ENCODE peak calls at places on chromosomes 4 and X, in ten cellular contexts. One of them, this sample, is unnamed.

GRCh38 chrX:47221756-47222155 is 3.3 kb downstream of the CDK16 start:
- DNase-seq in mucosa of descending colon: no peak
- DNase-seq in cardiac fibroblast: no peak
- DNase-seq in GM10248: no peak
- DNase-seq in GM06990: no peak
- DNase-seq in bronchial epithelial cell: no peak
- DNase-seq in body of pancreas: no peak
- DNase-seq in left ventricle myocardium inferior: no peak
- DNase-seq in tibial nerve: no peak
- DNase-seq in stomach: no peak
- DNase-seq in this sample: no peak

GRCh38 chrX:49915352-49916222 is 6.8 kb upstream of the CLCN5 start:
- DNase-seq in GM06990: no peak
- DNase-seq in bronchial epithelial cell: peak
- DNase-seq in mucosa of descending colon: no peak
- DNase-seq in stomach: peak
- DNase-seq in cardiac fibroblast: peak
- DNase-seq in GM10248: peak
- DNase-seq in tibial nerve: no peak
- DNase-seq in left ventricle myocardium inferior: no peak
- DNase-seq in body of pancreas: peak
- DNase-seq in this sample: peak

GRCh38 chrX:38563006-38563405 is 1.7 kb downstream of the TSPAN7 start:
- DNase-seq in body of pancreas: no peak
- DNase-seq in tibial nerve: no peak
- DNase-seq in stomach: no peak
- DNase-seq in GM10248: no peak
- DNase-seq in left ventricle myocardium inferior: no peak
- DNase-seq in GM06990: no peak
- DNase-seq in bronchial epithelial cell: no peak
- DNase-seq in cardiac fibroblast: no peak
- DNase-seq in mucosa of descending colon: no peak
- DNase-seq in this sample: no peak

GRCh38 chrX:44904542-44905115 is 31.6 kb downstream of the KDM6A start:
- DNase-seq in stomach: no peak
- DNase-seq in bronchial epithelial cell: no peak
- DNase-seq in body of pancreas: no peak
- DNase-seq in GM06990: no peak
- DNase-seq in mucosa of descending colon: no peak
- DNase-seq in cardiac fibroblast: no peak
- DNase-seq in GM10248: no peak
- DNase-seq in tibial nerve: no peak
- DNase-seq in left ventricle myocardium inferior: no peak
- DNase-seq in this sample: no peak

GRCh38 chr4:151614532-151614931 is 146.3 kb downstream of the GATB start:
- DNase-seq in mucosa of descending colon: no peak
- DNase-seq in body of pancreas: no peak
- DNase-seq in stomach: no peak
- DNase-seq in left ventricle myocardium inferior: no peak
- DNase-seq in bronchial epithelial cell: no peak
- DNase-seq in cardiac fibroblast: no peak
- DNase-seq in tibial nerve: no peak
- DNase-seq in GM10248: no peak
- DNase-seq in GM06990: no peak
- DNase-seq in this sample: no peak

GRCh38 chr4:54165438-54165837 is 63.7 kb upstream of the PDGFRA start:
- DNase-seq in left ventricle myocardium inferior: no peak
- DNase-seq in cardiac fibroblast: peak
- DNase-seq in bronchial epithelial cell: peak
- DNase-seq in mucosa of descending colon: no peak
- DNase-seq in stomach: no peak
- DNase-seq in tibial nerve: no peak
- DNase-seq in GM10248: no peak
- DNase-seq in GM06990: no peak
- DNase-seq in body of pancreas: no peak
- DNase-seq in this sample: no peak

GRCh38 chr4:148270600-148270999 is 171.6 kb downstream of the NR3C2 start:
- DNase-seq in left ventricle myocardium inferior: no peak
- DNase-seq in stomach: no peak
- DNase-seq in mucosa of descending colon: no peak
- DNase-seq in GM10248: no peak
- DNase-seq in tibial nerve: no peak
- DNase-seq in body of pancreas: no peak
- DNase-seq in GM06990: no peak
- DNase-seq in bronchial epithelial cell: peak
- DNase-seq in cardiac fibroblast: no peak
- DNase-seq in this sample: no peak

GRCh38 chr4:3307486-3307885 is 14.7 kb downstream of the RGS12 start:
- DNase-seq in body of pancreas: peak
- DNase-seq in cardiac fibroblast: no peak
- DNase-seq in GM10248: no peak
- DNase-seq in tibial nerve: peak
- DNase-seq in left ventricle myocardium inferior: no peak
- DNase-seq in mucosa of descending colon: no peak
- DNase-seq in GM06990: no peak
- DNase-seq in bronchial epithelial cell: no peak
- DNase-seq in stomach: no peak
- DNase-seq in this sample: no peak

GRCh38 chrX:6052111-6052745 is 176.4 kb downstream of the NLGN4X start:
- DNase-seq in cardiac fibroblast: no peak
- DNase-seq in stomach: no peak
- DNase-seq in tibial nerve: no peak
- DNase-seq in body of pancreas: no peak
- DNase-seq in left ventricle myocardium inferior: no peak
- DNase-seq in GM10248: no peak
- DNase-seq in GM06990: no peak
- DNase-seq in bronchial epithelial cell: peak
- DNase-seq in mucosa of descending colon: no peak
- DNase-seq in this sample: no peak

GRCh38 chrX:113545040-113545439 is 704.4 kb upstream of the AMOT start:
- DNase-seq in mucosa of descending colon: no peak
- DNase-seq in bronchial epithelial cell: no peak
- DNase-seq in stomach: no peak
- DNase-seq in tibial nerve: no peak
- DNase-seq in left ventricle myocardium inferior: no peak
- DNase-seq in cardiac fibroblast: no peak
- DNase-seq in GM06990: no peak
- DNase-seq in GM10248: no peak
- DNase-seq in body of pancreas: no peak
- DNase-seq in this sample: no peak

GRCh38 chr4:40722576-40723161 is 27.1 kb upstream of the NSUN7 start:
- DNase-seq in bronchial epithelial cell: peak
- DNase-seq in mucosa of descending colon: peak
- DNase-seq in left ventricle myocardium inferior: no peak
- DNase-seq in cardiac fibroblast: no peak
- DNase-seq in GM10248: peak
- DNase-seq in tibial nerve: no peak
- DNase-seq in stomach: no peak
- DNase-seq in body of pancreas: no peak
- DNase-seq in GM06990: peak
- DNase-seq in this sample: peak

GRCh38 chr4:145829629-145830395 is 108.8 kb downstream of the ZNF827 start:
- DNase-seq in mucosa of descending colon: no peak
- DNase-seq in GM06990: no peak
- DNase-seq in GM10248: peak
- DNase-seq in stomach: no peak
- DNase-seq in left ventricle myocardium inferior: no peak
- DNase-seq in bronchial epithelial cell: no peak
- DNase-seq in body of pancreas: no peak
- DNase-seq in tibial nerve: no peak
- DNase-seq in cardiac fibroblast: peak
- DNase-seq in this sample: peak

GRCh38 chrX:75337525-75337924 is 63.6 kb downstream of the UPRT start:
- DNase-seq in stomach: no peak
- DNase-seq in bronchial epithelial cell: no peak
- DNase-seq in mucosa of descending colon: no peak
- DNase-seq in body of pancreas: no peak
- DNase-seq in tibial nerve: no peak
- DNase-seq in left ventricle myocardium inferior: no peak
- DNase-seq in GM10248: no peak
- DNase-seq in cardiac fibroblast: peak
- DNase-seq in GM06990: no peak
- DNase-seq in this sample: no peak

GRCh38 chrX:12949927-12950656 is 24.8 kb upstream of the TMSB4X start:
- DNase-seq in GM10248: peak
- DNase-seq in left ventricle myocardium inferior: peak
- DNase-seq in cardiac fibroblast: peak
- DNase-seq in GM06990: peak
- DNase-seq in bronchial epithelial cell: peak
- DNase-seq in body of pancreas: peak
- DNase-seq in mucosa of descending colon: peak
- DNase-seq in tibial nerve: peak
- DNase-seq in stomach: peak
- DNase-seq in this sample: peak

GRCh38 chr4:173505924-173506779 is 23.9 kb downstream of the HAND2 start:
- DNase-seq in GM06990: no peak
- DNase-seq in mucosa of descending colon: peak
- DNase-seq in left ventricle myocardium inferior: peak
- DNase-seq in body of pancreas: peak
- DNase-seq in stomach: peak
- DNase-seq in tibial nerve: no peak
- DNase-seq in bronchial epithelial cell: no peak
- DNase-seq in GM10248: peak
- DNase-seq in cardiac fibroblast: peak
- DNase-seq in this sample: peak

GRCh38 chr4:114698256-114698655 is 99.6 kb downstream of the UGT8 start:
- DNase-seq in body of pancreas: no peak
- DNase-seq in stomach: no peak
- DNase-seq in bronchial epithelial cell: no peak
- DNase-seq in mucosa of descending colon: no peak
- DNase-seq in GM10248: no peak
- DNase-seq in GM06990: no peak
- DNase-seq in cardiac fibroblast: no peak
- DNase-seq in tibial nerve: no peak
- DNase-seq in left ventricle myocardium inferior: no peak
- DNase-seq in this sample: no peak

GRCh38 chrX:21972721-21973120 is 32.2 kb downstream of the SMS start:
- DNase-seq in left ventricle myocardium inferior: no peak
- DNase-seq in cardiac fibroblast: peak
- DNase-seq in stomach: no peak
- DNase-seq in tibial nerve: no peak
- DNase-seq in body of pancreas: no peak
- DNase-seq in GM06990: no peak
- DNase-seq in mucosa of descending colon: peak
- DNase-seq in GM10248: no peak
- DNase-seq in bronchial epithelial cell: peak
- DNase-seq in this sample: peak
- TF ChIP-seq CTCF in left ventricle myocardium inferior: no peak
- TF ChIP-seq CTCF in cardiac fibroblast: no peak
- TF ChIP-seq CTCF in stomach: no peak
- TF ChIP-seq CTCF in tibial nerve: no peak
- TF ChIP-seq CTCF in body of pancreas: no peak
- TF ChIP-seq CTCF in GM06990: peak
- TF ChIP-seq CTCF in mucosa of descending colon: no peak
- TF ChIP-seq CTCF in GM10248: no peak
- TF ChIP-seq CTCF in bronchial epithelial cell: no peak
- TF ChIP-seq CTCF in this sample: no peak

DNA sequence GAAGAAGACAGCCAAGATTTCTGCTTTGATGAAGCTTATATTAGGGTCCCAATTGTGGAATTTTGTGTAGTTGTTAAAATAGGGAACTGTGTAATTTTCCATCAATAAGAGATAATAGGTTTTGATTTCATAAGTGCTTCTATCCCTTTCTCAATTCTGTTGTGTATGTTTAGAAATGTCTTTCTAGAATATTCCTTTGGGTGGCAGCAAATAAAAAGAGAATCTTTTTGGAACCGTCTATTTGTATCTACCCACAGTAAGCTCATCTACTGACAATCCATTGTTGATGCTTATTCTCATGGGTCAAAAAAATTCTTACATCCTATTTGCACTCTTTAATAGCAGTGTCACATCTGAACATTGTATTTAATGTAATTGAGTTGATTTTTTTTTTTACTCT is 61.7 kb downstream of the TMA16 start:
- DNase-seq in stomach: no peak
- DNase-seq in tibial nerve: no peak
- DNase-seq in body of pancreas: no peak
- DNase-seq in bronchial epithelial cell: no peak
- DNase-seq in left ventricle myocardium inferior: no peak
- DNase-seq in GM10248: no peak
- DNase-seq in mucosa of descending colon: no peak
- DNase-seq in cardiac fibroblast: no peak
- DNase-seq in GM06990: no peak
- DNase-seq in this sample: no peak
- TF ChIP-seq CTCF in stomach: no peak
- TF ChIP-seq CTCF in tibial nerve: no peak
- TF ChIP-seq CTCF in body of pancreas: no peak
- TF ChIP-seq CTCF in bronchial epithelial cell: no peak
- TF ChIP-seq CTCF in left ventricle myocardium inferior: no peak
- TF ChIP-seq CTCF in GM10248: peak
- TF ChIP-seq CTCF in mucosa of descending colon: no peak
- TF ChIP-seq CTCF in cardiac fibroblast: no peak
- TF ChIP-seq CTCF in GM06990: peak
- TF ChIP-seq CTCF in this sample: no peak

DNA sequence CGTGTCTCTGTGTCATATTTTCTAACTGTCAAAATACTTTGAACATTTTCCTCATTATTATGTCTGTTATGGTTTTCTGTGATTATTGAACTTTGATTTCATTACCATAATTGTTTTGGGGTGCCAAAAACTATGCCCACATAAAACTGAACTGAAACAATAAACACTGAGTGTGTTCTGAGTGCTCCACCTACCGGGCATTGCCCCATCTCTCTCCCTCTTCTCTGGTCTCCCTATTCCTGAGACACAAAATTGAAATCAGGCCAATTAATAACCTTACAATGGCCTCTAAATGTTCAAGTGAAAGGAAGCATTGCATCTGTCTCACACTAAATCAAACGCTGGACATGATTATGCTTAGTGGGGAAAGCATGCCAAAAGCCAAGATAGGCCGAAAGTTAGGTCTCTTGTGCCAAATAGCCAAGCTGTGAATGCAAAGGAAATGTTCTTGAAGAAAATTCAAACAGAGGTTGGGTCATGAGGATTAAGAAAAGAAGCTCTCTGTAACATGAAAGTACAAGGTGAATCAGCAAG is 972.3 kb downstream of the PCDH7 start:
- DNase-seq in cardiac fibroblast: no peak
- DNase-seq in stomach: no peak
- DNase-seq in GM06990: no peak
- DNase-seq in bronchial epithelial cell: no peak
- DNase-seq in tibial nerve: no peak
- DNase-seq in mucosa of descending colon: no peak
- DNase-seq in GM10248: no peak
- DNase-seq in left ventricle myocardium inferior: no peak
- DNase-seq in body of pancreas: no peak
- DNase-seq in this sample: no peak
- TF ChIP-seq CTCF in cardiac fibroblast: no peak
- TF ChIP-seq CTCF in stomach: no peak
- TF ChIP-seq CTCF in GM06990: no peak
- TF ChIP-seq CTCF in bronchial epithelial cell: no peak
- TF ChIP-seq CTCF in tibial nerve: no peak
- TF ChIP-seq CTCF in mucosa of descending colon: no peak
- TF ChIP-seq CTCF in GM10248: no peak
- TF ChIP-seq CTCF in left ventricle myocardium inferior: peak
- TF ChIP-seq CTCF in body of pancreas: peak
- TF ChIP-seq CTCF in this sample: no peak

GRCh38 chr4:87445964-87446363 is 23.6 kb downstream of the NUDT9 start:
- DNase-seq in stomach: no peak
- DNase-seq in tibial nerve: no peak
- DNase-seq in bronchial epithelial cell: no peak
- DNase-seq in body of pancreas: peak
- DNase-seq in mucosa of descending colon: no peak
- DNase-seq in GM06990: no peak
- DNase-seq in cardiac fibroblast: no peak
- DNase-seq in left ventricle myocardium inferior: no peak
- DNase-seq in GM10248: no peak
- DNase-seq in this sample: no peak

GRCh38 chr4:87451537-87451936 is 29.2 kb downstream of the NUDT9 start:
- DNase-seq in stomach: no peak
- DNase-seq in GM10248: no peak
- DNase-seq in tibial nerve: no peak
- DNase-seq in cardiac fibroblast: no peak
- DNase-seq in mucosa of descending colon: no peak
- DNase-seq in left ventricle myocardium inferior: no peak
- DNase-seq in bronchial epithelial cell: no peak
- DNase-seq in GM06990: no peak
- DNase-seq in body of pancreas: no peak
- DNase-seq in this sample: no peak
- TF ChIP-seq CTCF in stomach: no peak
- TF ChIP-seq CTCF in GM10248: no peak
- TF ChIP-seq CTCF in tibial nerve: no peak
- TF ChIP-seq CTCF in cardiac fibroblast: no peak
- TF ChIP-seq CTCF in mucosa of descending colon: no peak
- TF ChIP-seq CTCF in left ventricle myocardium inferior: peak
- TF ChIP-seq CTCF in bronchial epithelial cell: no peak
- TF ChIP-seq CTCF in GM06990: peak
- TF ChIP-seq CTCF in body of pancreas: no peak
- TF ChIP-seq CTCF in this sample: no peak